ENCODE peak calls at places on chromosomes 6 and 20, in seven cellular contexts. E is colonic mucosa; F is HFFc6; I is GM10248; Z is AG04450; W is AG09309; N is CD8-positive, alpha-beta T cell. Y is an unnamed sample.

GRCh38 chr6:110055387-110055735 is 77.2 kb downstream of the GPR6 start:
- DNase-seq in E (no peak), F (no peak), I (no peak), Z (no peak), W (no peak), N (no peak), Y (no peak)

GRCh38 chr6:111871725-111872520 is 1.3 kb downstream of the FYN start:
- DNase-seq in E (peak; percentile 31), F (peak; percentile 19), I (no peak), Z (no peak), W (no peak), N (no peak), Y (no peak)

GRCh38 chr20:10524034-10524476 is 89.0 kb downstream of the SLX4IP start:
- DNase-seq in E (no peak), F (no peak), I (no peak), Z (no peak), W (no peak), N (no peak), Y (no peak)

GRCh38 chr6:56840467-56841371 is 114.2 kb upstream of the BEND6 start:
- DNase-seq in E (no peak), F (peak; percentile 82), I (no peak), Z (no peak), W (no peak), N (no peak), Y (no peak)

GRCh38 chr20:51569815-51570741 is 27.6 kb upstream of the NFATC2 start:
- DNase-seq in E (no peak), F (no peak), I (no peak), Z (no peak), W (no peak), N (no peak), Y (no peak)

GRCh38 chr6:12275084-12275483 is 15.1 kb upstream of the EDN1 start:
- DNase-seq in E (no peak), F (peak; percentile 53), I (no peak), Z (no peak), W (no peak), N (no peak), Y (peak; percentile 55)

GRCh38 chr6:56961151-56961550 is 6.2 kb downstream of the BEND6 start:
- DNase-seq in E (no peak), F (no peak), I (no peak), Z (no peak), W (no peak), N (no peak), Y (no peak)

GRCh38 chr20:44648579-44648978 is 2.9 kb downstream of the ADA start:
- DNase-seq in E (no peak), F (no peak), I (no peak), Z (no peak), W (no peak), N (no peak), Y (no peak)

GRCh38 chr6:16776394-16777017 is 15.2 kb upstream of the ATXN1 start:
- DNase-seq in E (no peak), F (no peak), I (no peak), Z (no peak), W (no peak), N (no peak), Y (no peak)

GRCh38 chr6:30219244-30219643 is 6.0 kb upstream of the TRIM26 start:
- DNase-seq in E (peak; percentile 72), F (peak; percentile 51), I (peak; percentile 71), Z (no peak), W (no peak), N (peak; percentile 20), Y (no peak)

GRCh38 chr6:88013015-88013414 is 34.6 kb upstream of the SPACA1 start:
- DNase-seq in E (no peak), F (no peak), I (no peak), Z (no peak), W (no peak), N (peak; percentile 4), Y (no peak)

GRCh38 chr6:93447874-93448273 is 28.5 kb upstream of the EPHA7 start:
- DNase-seq in E (no peak), F (no peak), I (no peak), Z (no peak), W (no peak), N (no peak), Y (no peak)
- TF ChIP-seq CTCF in E (no peak), F (no peak), I (peak; percentile 3), Z (no peak), W (no peak), N (no peak), Y (no peak)

GRCh38 chr6:39451831-39452230 is 129.3 kb upstream of the KCNK16 start:
- DNase-seq in E (peak; percentile 29), F (no peak), I (no peak), Z (no peak), W (no peak), N (no peak), Y (no peak)

GRCh38 chr6:39452746-39453145 is 130.2 kb upstream of the KCNK16 start:
- DNase-seq in E (no peak), F (no peak), I (no peak), Z (no peak), W (no peak), N (no peak), Y (no peak)

GRCh38 chr6:39453956-39454524 is 131.5 kb upstream of the KCNK16 start:
- DNase-seq in E (no peak), F (no peak), I (no peak), Z (no peak), W (no peak), N (no peak), Y (no peak)

GRCh38 chr6:39453236-39453635 is 130.7 kb upstream of the KCNK16 start:
- DNase-seq in E (no peak), F (no peak), I (no peak), Z (no peak), W (no peak), N (no peak), Y (no peak)

DNA sequence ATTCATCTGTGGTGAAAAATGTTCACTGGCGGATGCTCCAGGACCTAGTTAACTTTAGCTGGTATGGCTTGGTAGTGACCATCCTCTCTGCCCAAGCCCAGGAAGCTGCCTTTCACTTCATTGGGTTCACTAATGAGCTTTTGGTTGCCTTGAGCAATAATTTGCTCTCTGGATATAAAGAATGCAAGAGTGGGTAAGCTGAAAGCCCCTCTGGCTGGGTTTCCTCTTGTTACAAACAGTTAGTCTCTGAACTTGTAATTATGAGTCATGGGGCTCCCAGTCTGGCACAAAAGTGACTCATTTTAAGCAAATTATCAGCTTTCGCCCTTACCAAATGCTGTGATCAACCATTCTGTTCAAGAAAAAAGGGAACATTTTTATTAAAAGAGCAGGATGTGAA is 129.8 kb upstream of the KCNK16 start:
- DNase-seq in E (no peak), F (no peak), I (no peak), Z (no peak), W (no peak), N (no peak), Y (no peak)
- TF ChIP-seq CTCF in E (no peak), F (no peak), I (no peak), Z (no peak), W (no peak), N (no peak), Y (no peak)

DNA sequence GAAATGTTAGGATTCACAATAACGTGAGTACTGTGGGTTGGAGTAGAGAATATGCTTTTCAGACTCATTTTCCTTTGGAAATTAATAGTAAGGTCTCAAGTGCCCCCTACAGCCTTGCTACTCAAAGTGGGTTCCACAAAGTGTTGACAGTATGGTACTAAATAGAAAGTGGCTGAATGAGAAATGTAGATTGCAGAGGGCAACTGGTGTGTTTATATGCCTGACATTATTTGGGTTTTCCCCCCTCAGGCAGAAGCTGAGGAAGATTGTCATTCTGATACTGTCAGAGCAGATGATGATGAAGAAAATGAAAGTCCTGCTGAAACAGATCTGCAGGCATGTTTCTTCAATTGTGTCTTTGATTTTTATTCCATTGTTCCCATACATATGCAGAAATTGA is 5.6 kb downstream of the FBXO9 start:
- DNase-seq in E (no peak), F (no peak), I (peak; percentile 65), Z (no peak), W (no peak), N (no peak), Y (no peak)
- TF ChIP-seq CTCF in E (no peak), F (no peak), I (no peak), Z (peak; percentile 9), W (no peak), N (no peak), Y (no peak)

DNA sequence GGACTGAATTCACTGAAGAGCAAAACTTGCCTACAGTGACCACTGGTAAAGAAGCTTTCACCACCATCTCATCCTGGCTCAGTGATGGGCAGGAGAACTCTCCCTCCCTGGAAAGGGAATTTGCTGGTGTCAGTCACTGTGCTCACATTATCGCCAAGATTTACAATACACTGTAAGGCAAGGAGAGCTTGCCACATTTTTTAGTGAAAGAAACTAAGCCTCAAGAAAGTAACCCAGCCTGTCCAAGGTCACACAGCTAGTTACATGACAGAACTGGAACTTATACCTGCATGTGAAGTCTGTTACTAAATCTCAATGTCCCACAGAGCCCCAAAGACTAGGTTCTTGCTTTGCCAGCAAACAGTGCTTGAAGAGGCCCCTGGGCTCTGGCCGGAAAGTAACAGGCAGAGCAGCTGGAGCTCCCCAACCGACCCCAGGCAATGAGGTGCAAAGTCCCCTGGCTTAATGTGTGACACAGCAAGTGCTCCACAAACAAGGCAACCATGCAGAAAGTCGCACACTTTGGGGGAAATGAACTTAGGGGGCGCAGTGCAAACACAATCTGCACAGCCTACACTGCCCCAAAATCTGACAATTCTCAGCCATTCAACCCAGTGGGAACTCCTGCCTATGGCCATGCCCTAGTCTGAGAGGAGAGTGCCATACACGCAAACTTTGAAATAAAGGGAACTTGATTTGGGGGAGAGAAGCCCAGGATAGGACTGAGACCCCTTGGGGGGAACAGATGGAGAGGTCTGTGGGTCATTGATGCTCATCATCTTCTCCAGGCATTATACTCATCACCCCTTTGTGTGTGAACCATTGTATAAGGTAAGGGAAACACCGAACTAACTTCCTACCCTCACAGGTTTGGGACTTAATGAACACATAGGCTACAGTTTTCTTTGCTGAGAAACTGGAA is 1.9 kb downstream of the BCL2L1 start:
- DNase-seq in E (peak; percentile 64), F (no peak), I (peak; percentile 30), Z (no peak), W (no peak), N (no peak), Y (no peak)
- TF ChIP-seq CTCF in E (no peak), F (peak; percentile 41), I (peak; percentile 29), Z (no peak), W (peak; percentile 12), N (no peak), Y (no peak)

DNA sequence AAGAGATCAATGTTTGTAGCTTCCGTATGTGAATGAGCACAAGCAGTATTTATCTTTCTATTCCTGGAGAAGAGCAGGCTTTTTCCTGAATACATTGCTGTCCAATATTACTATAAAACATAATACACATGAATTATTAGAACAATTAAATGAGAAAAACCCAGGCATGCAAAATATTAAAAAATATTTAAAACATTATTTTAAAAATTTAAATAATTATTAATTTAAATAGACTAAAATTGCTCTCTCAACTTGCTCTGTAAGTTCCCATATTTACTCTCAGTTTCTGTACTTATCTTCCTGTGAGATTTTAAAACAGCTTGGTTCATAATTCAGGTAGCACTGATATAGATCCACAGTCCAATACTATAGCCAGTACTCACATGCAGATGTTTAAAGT is 97.0 kb downstream of the PLCB1 start:
- DNase-seq in E (no peak), F (no peak), I (no peak), Z (no peak), W (no peak), N (no peak), Y (no peak)
- TF ChIP-seq CTCF in E (no peak), F (no peak), I (no peak), Z (no peak), W (no peak), N (no peak), Y (no peak)